ENCODE peak calls at places on chromosomes 13 and 19, in seven cellular contexts. P, Q, Z, G, L, J and D are unnamed samples.

GRCh38 chr19:13764821-13765394 is 586 bp downstream of the MRI1 start:
- DNase-seq in P (no peak), Q (peak), Z (no peak), G (peak), L (no peak), J (no peak), D (no peak)

GRCh38 chr13:40428354-40428753 is 238.1 kb downstream of the FOXO1 start:
- DNase-seq in P (no peak), Q (no peak), Z (no peak), G (no peak), L (no peak), J (no peak), D (no peak)

GRCh38 chr13:114077938-114078335 is 54.5 kb downstream of the RASA3 start:
- DNase-seq in P (no peak), Q (peak), Z (no peak), G (no peak), L (no peak), J (no peak), D (no peak)

GRCh38 chr13:50512602-50513527 is 330.6 kb downstream of the DLEU7 start:
- DNase-seq in P (no peak), Q (no peak), Z (no peak), G (no peak), L (peak), J (peak), D (peak)

GRCh38 chr19:50300814-50301606 is 28.2 kb downstream of the KCNC3 start:
- DNase-seq in P (no peak), Q (no peak), Z (no peak), G (no peak), L (no peak), J (peak), D (no peak)

GRCh38 chr19:1449467-1450442 is at the start of gene APC2:
- DNase-seq in P (no peak), Q (peak), Z (no peak), G (peak), L (no peak), J (no peak), D (no peak)

GRCh38 chr19:36460046-36460445 is 29.3 kb downstream of the ZNF566 start:
- DNase-seq in P (no peak), Q (no peak), Z (no peak), G (no peak), L (no peak), J (no peak), D (no peak)

GRCh38 chr13:75307370-75307984 is 174.5 kb downstream of the TBC1D4 start:
- DNase-seq in P (no peak), Q (no peak), Z (no peak), G (no peak), L (no peak), J (no peak), D (no peak)

GRCh38 chr13:73261739-73262216 is 203.0 kb downstream of the KLF5 start:
- DNase-seq in P (no peak), Q (no peak), Z (no peak), G (no peak), L (no peak), J (no peak), D (no peak)

GRCh38 chr19:6873708-6874431 is 13.5 kb upstream of the ADGRE1 start:
- DNase-seq in P (no peak), Q (no peak), Z (no peak), G (no peak), L (no peak), J (no peak), D (no peak)

GRCh38 chr19:9847087-9847671 is 12.1 kb downstream of the PIN1 start:
- DNase-seq in P (peak), Q (peak), Z (no peak), G (peak), L (no peak), J (peak), D (no peak)

GRCh38 chr13:46343279-46343949 is 43.6 kb downstream of the RUBCNL start:
- DNase-seq in P (no peak), Q (no peak), Z (no peak), G (no peak), L (no peak), J (no peak), D (no peak)

GRCh38 chr13:41268764-41269163 is 5.4 kb upstream of the MTRF1 start:
- DNase-seq in P (no peak), Q (no peak), Z (no peak), G (no peak), L (no peak), J (no peak), D (no peak)

GRCh38 chr19:28314771-28315170 is 898.2 kb downstream of the UQCRFS1 start:
- DNase-seq in P (no peak), Q (no peak), Z (no peak), G (no peak), L (no peak), J (no peak), D (no peak)

GRCh38 chr19:12784871-12785430 is 6.3 kb upstream of the JUNB start:
- DNase-seq in P (no peak), Q (peak), Z (no peak), G (no peak), L (no peak), J (no peak), D (no peak)

GRCh38 chr13:42048625-42049453 is at the start of gene DGKH:
- DNase-seq in P (no peak), Q (peak), Z (no peak), G (peak), L (peak), J (no peak), D (peak)

GRCh38 chr13:50341526-50341925 is 326.3 kb downstream of the KCNRG start:
- DNase-seq in P (no peak), Q (no peak), Z (no peak), G (no peak), L (no peak), J (no peak), D (no peak)

GRCh38 chr19:6035026-6035425 is 57.1 kb upstream of the RANBP3 start:
- DNase-seq in P (no peak), Q (no peak), Z (no peak), G (no peak), L (no peak), J (no peak), D (no peak)

GRCh38 chr19:38024991-38025716 is 118.1 kb downstream of the SIPA1L3 start:
- DNase-seq in P (no peak), Q (no peak), Z (no peak), G (peak), L (no peak), J (no peak), D (no peak)

GRCh38 chr13:70755411-70755810 is 647.2 kb upstream of the KLHL1 start:
- DNase-seq in P (no peak), Q (no peak), Z (no peak), G (no peak), L (no peak), J (no peak), D (no peak)

GRCh38 chr13:29791508-29791907 is 58.9 kb downstream of the UBL3 start:
- DNase-seq in P (no peak), Q (no peak), Z (no peak), G (no peak), L (no peak), J (no peak), D (no peak)

GRCh38 chr13:110713981-110714797 is 689 bp downstream of the ING1 start:
- DNase-seq in P (no peak), Q (peak), Z (no peak), G (no peak), L (no peak), J (peak), D (peak)
- TF ChIP-seq TAF1 in P (peak), Q (peak), Z (peak), G (no peak), L (no peak), J (no peak), D (no peak)

GRCh38 chr13:111572956-111573355 is 252.5 kb downstream of the TEX29 start:
- DNase-seq in P (no peak), Q (no peak), Z (no peak), G (no peak), L (no peak), J (no peak), D (no peak)
- TF ChIP-seq POLR2AphosphoS5 in P (no peak), Q (no peak), Z (no peak), G (no peak), L (no peak), J (no peak), D (no peak)

GRCh38 chr19:15443838-15444237 is 5.9 kb downstream of the WIZ start:
- DNase-seq in P (no peak), Q (no peak), Z (no peak), G (no peak), L (no peak), J (no peak), D (no peak)
- TF ChIP-seq TAF1 in P (no peak), Q (no peak), Z (no peak), G (no peak), L (no peak), J (no peak), D (no peak)

DNA sequence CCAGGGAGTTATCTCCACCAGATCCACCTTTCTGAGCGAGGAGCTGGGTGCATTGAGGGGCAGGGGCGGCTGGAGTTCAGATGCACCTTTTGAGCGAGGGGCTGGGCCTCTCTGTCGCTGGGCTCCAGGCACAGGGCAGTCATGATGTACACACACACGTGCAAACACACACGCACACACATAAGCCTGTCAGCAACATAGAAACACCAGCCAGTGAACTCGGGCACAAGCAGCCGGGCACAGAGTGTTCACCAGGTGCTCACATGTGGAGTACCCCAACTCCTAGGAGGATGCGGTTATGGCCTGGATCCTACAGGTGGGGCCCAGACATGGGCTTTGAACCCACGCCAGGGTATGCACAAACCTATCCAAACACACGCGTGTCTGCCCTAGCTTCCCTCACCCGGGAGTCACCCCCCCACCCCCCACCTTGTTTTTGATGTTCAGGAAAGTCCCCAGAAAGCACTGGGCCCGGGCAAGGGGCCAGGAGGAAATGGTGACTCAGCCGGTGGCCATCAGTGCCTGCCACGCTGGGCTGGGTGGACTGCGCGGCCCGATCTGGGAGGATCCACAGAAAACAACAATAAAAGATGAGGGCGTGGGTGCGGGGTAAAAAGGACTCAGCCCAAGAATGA is 13.3 kb downstream of the ARRDC2 start:
- DNase-seq in P (no peak), Q (no peak), Z (no peak), G (peak), L (no peak), J (no peak), D (no peak)
- TF ChIP-seq POLR2AphosphoS5 in P (no peak), Q (no peak), Z (no peak), G (peak), L (no peak), J (no peak), D (no peak)

GRCh38 chr19:11164278-11164677 is 8.7 kb upstream of the SPC24 start:
- DNase-seq in P (no peak), Q (no peak), Z (no peak), G (no peak), L (no peak), J (no peak), D (no peak)

GRCh38 chr19:11154683-11155047 is 917 bp downstream of the SPC24 start:
- DNase-seq in P (no peak), Q (no peak), Z (no peak), G (no peak), L (no peak), J (no peak), D (no peak)

GRCh38 chr19:11155373-11156120 is at the start of gene SPC24:
- DNase-seq in P (peak), Q (peak), Z (peak), G (peak), L (peak), J (peak), D (peak)

GRCh38 chr19:11160119-11160768 is 4.7 kb upstream of the SPC24 start:
- DNase-seq in P (no peak), Q (peak), Z (no peak), G (peak), L (no peak), J (no peak), D (no peak)

GRCh38 chr19:11159598-11160001 is 4.0 kb upstream of the SPC24 start:
- DNase-seq in P (no peak), Q (peak), Z (no peak), G (no peak), L (no peak), J (no peak), D (no peak)
- TF ChIP-seq TAF1 in P (no peak), Q (no peak), Z (no peak), G (no peak), L (no peak), J (no peak), D (no peak)

GRCh38 chr19:40774916-40775631 is at the start of gene MIA:
- DNase-seq in P (no peak), Q (no peak), Z (no peak), G (no peak), L (no peak), J (no peak), D (no peak)
- TF ChIP-seq POLR2AphosphoS5 in P (no peak), Q (no peak), Z (no peak), G (no peak), L (no peak), J (no peak), D (no peak)

DNA sequence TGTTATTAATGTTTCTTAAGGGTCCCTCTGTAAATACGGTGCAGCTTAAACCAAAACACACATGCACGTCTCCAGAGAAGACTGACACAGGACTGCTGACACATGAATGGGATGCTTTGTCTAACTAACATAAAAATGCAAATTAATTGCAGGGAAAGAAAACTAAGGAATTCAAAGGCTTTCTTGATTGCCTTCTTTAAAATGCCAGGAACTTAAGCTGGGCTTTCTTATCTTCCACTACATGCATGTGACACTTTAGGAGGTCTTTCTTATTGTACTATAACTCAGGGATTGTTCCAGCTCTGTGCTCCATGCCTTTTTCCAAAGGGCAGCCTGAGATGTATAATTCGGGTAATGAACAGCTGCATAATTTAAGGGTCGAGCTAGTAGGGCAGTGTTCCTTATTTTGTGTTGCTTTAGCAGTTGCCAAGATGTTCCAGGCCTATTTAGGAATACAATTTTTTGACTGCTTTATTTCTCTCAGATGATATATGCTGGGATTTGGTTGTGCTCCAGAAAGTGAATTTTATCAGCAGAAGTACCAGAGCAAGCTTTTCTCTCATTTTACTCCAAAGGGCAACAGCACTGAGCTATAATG is 885.3 kb downstream of the PCDH9 start:
- DNase-seq in P (no peak), Q (no peak), Z (no peak), G (no peak), L (no peak), J (no peak), D (no peak)
- TF ChIP-seq TAF1 in P (no peak), Q (no peak), Z (no peak), G (no peak), L (no peak), J (no peak), D (no peak)

GRCh38 chr19:51366999-51367564 is 894 bp upstream of the ETFB start:
- DNase-seq in P (no peak), Q (peak), Z (no peak), G (no peak), L (no peak), J (no peak), D (no peak)

GRCh38 chr19:51366050-51366998 is at the start of gene ETFB:
- DNase-seq in P (peak), Q (peak), Z (peak), G (peak), L (peak), J (peak), D (peak)

GRCh38 chr19:51361228-51361627 is 5.0 kb downstream of the ETFB start:
- DNase-seq in P (no peak), Q (no peak), Z (no peak), G (no peak), L (no peak), J (no peak), D (no peak)

GRCh38 chr19:51365211-51366049 is 758 bp downstream of the ETFB start:
- DNase-seq in P (no peak), Q (no peak), Z (no peak), G (peak), L (no peak), J (peak), D (no peak)

GRCh38 chr19:51364200-51365106 is 1.7 kb downstream of the ETFB start:
- DNase-seq in P (no peak), Q (no peak), Z (no peak), G (no peak), L (no peak), J (peak), D (no peak)
- TF ChIP-seq POLR2AphosphoS5 in P (no peak), Q (no peak), Z (no peak), G (no peak), L (no peak), J (no peak), D (no peak)

GRCh38 chr19:31548941-31549340 is 199.7 kb upstream of the TSHZ3 start:
- DNase-seq in P (no peak), Q (no peak), Z (no peak), G (peak), L (no peak), J (no peak), D (no peak)
- TF ChIP-seq TAF1 in P (no peak), Q (no peak), Z (no peak), G (no peak), L (no peak), J (no peak), D (no peak)